ENCODE peak calls at places on chromosomes 1 and 21, in seven cellular contexts. K, M, Y, D, P, G and E are unnamed samples.

GRCh38 chr1:20087668-20088067 is 17.7 kb downstream of the PLA2G5 start:
- DNase-seq in K (no peak), M (no peak), Y (no peak), D (no peak), P (no peak), G (no peak), E (no peak)

GRCh38 chr1:7454052-7454815 is 316.9 kb upstream of the VAMP3 start:
- DNase-seq in K (no peak), M (peak; percentile 39), Y (no peak), D (no peak), P (no peak), G (peak; percentile 15), E (no peak)

GRCh38 chr1:15757575-15758401 is 807 bp upstream of the FBLIM1 start:
- DNase-seq in K (no peak), M (peak; percentile 88), Y (no peak), D (peak; percentile 52), P (no peak), G (peak; percentile 52), E (no peak)

GRCh38 chr21:46459356-46460112 is 843 bp downstream of the DIP2A start:
- DNase-seq in K (no peak), M (peak; percentile 17), Y (peak; percentile 71), D (peak; percentile 59), P (peak; percentile 33), G (peak; percentile 44), E (no peak)

GRCh38 chr1:38246955-38247952 is 200.7 kb upstream of the POU3F1 start:
- DNase-seq in K (no peak), M (peak; percentile 69), Y (no peak), D (no peak), P (peak; percentile 22), G (peak; percentile 56), E (no peak)

GRCh38 chr1:55812281-55812680 is 597.1 kb upstream of the USP24 start:
- DNase-seq in K (no peak), M (peak; percentile 56), Y (no peak), D (no peak), P (no peak), G (peak; percentile 39), E (no peak)

GRCh38 chr1:169456029-169456428 is 28.8 kb upstream of the CCDC181 start:
- DNase-seq in K (no peak), M (peak; percentile 16), Y (no peak), D (no peak), P (no peak), G (no peak), E (no peak)

GRCh38 chr1:200588698-200589097 is 31.9 kb downstream of the KIF14 start:
- DNase-seq in K (no peak), M (no peak), Y (no peak), D (no peak), P (no peak), G (no peak), E (no peak)

GRCh38 chr1:98049370-98050115 is 128.7 kb upstream of the DPYD start:
- DNase-seq in K (no peak), M (peak; percentile 68), Y (no peak), D (peak; percentile 15), P (peak; percentile 42), G (peak; percentile 24), E (no peak)

GRCh38 chr1:167789501-167789900 is 67.7 kb downstream of the MPZL1 start:
- DNase-seq in K (no peak), M (no peak), Y (no peak), D (no peak), P (no peak), G (no peak), E (no peak)

GRCh38 chr1:156992215-156992614 is 53.3 kb downstream of the ARHGEF11 start:
- DNase-seq in K (no peak), M (no peak), Y (no peak), D (no peak), P (no peak), G (no peak), E (no peak)

GRCh38 chr1:89763649-89763986 is 57.2 kb upstream of the LRRC8D start:
- DNase-seq in K (no peak), M (no peak), Y (no peak), D (no peak), P (no peak), G (no peak), E (no peak)

GRCh38 chr1:2525896-2526823 is at the start of gene PANK4:
- DNase-seq in K (peak; percentile 64), M (peak; percentile 90), Y (peak; percentile 96), D (peak; percentile 97), P (peak; percentile 94), G (peak; percentile 94), E (peak; percentile 85)

GRCh38 chr1:236795757-236796719 is 946 bp downstream of the MTR start:
- DNase-seq in K (no peak), M (peak; percentile 7), Y (no peak), D (no peak), P (peak; percentile 51), G (peak; percentile 57), E (no peak)

GRCh38 chr1:152667625-152668024 is 4.4 kb downstream of the LCE2D start:
- DNase-seq in K (no peak), M (no peak), Y (no peak), D (no peak), P (no peak), G (no peak), E (no peak)

GRCh38 chr1:224623310-224623714 is 7.2 kb downstream of the CNIH3 start:
- DNase-seq in K (no peak), M (peak; percentile 90), Y (no peak), D (no peak), P (peak; percentile 79), G (peak; percentile 54), E (no peak)

GRCh38 chr1:168091720-168092119 is 45.0 kb downstream of the GPR161 start:
- DNase-seq in K (no peak), M (no peak), Y (no peak), D (no peak), P (no peak), G (no peak), E (no peak)

GRCh38 chr1:200051620-200052019 is 24.1 kb downstream of the NR5A2 start:
- DNase-seq in K (no peak), M (no peak), Y (no peak), D (no peak), P (no peak), G (no peak), E (no peak)

GRCh38 chr1:3614755-3615742 is 3.7 kb upstream of the MEGF6 start:
- DNase-seq in K (no peak), M (peak; percentile 25), Y (no peak), D (no peak), P (peak; percentile 6), G (no peak), E (peak; percentile 31)

GRCh38 chr1:68174173-68175113 is 57.9 kb downstream of the WLS start:
- DNase-seq in K (no peak), M (peak; percentile 98), Y (peak; percentile 63), D (peak; percentile 66), P (peak; percentile 97), G (peak; percentile 96), E (no peak)

GRCh38 chr1:2108213-2108876 is 58.1 kb downstream of the PRKCZ start:
- DNase-seq in K (no peak), M (peak; percentile 34), Y (no peak), D (no peak), P (peak; percentile 35), G (peak; percentile 28), E (no peak)

GRCh38 chr1:16215882-16216753 is 3.7 kb upstream of the ARHGEF19 start:
- DNase-seq in K (no peak), M (peak; percentile 85), Y (peak; percentile 88), D (peak; percentile 92), P (peak; percentile 88), G (peak; percentile 85), E (peak; percentile 50)

GRCh38 chr1:172966844-172967540 is 83.7 kb downstream of the TNFSF18 start:
- DNase-seq in K (no peak), M (peak; percentile 82), Y (no peak), D (no peak), P (no peak), G (no peak), E (no peak)

GRCh38 chr21:29295066-29295650 is 3.6 kb upstream of the BACH1 start:
- DNase-seq in K (no peak), M (no peak), Y (no peak), D (no peak), P (no peak), G (no peak), E (no peak)